ENCODE peak calls at places on chromosomes 6 and 20, in five cellular contexts. One of them, this sample, is unnamed. For H3K4me1, the result is how much of the 10 kb centered on the place peaks cover.

GRCh38 chr20:58896820-58897219 is 44.3 kb downstream of the GNAS start:
- DNase-seq in GM23248: peak
- DNase-seq in A549: no peak
- DNase-seq in mesendoderm: no peak
- DNase-seq in H9: no peak
- DNase-seq in this sample: no peak

GRCh38 chr6:138656278-138656803 is 117.2 kb upstream of the CCDC28A start:
- DNase-seq in H9: no peak
- DNase-seq in A549: no peak
- DNase-seq in GM23248: no peak
- DNase-seq in mesendoderm: no peak
- DNase-seq in this sample: no peak

GRCh38 chr20:36792422-36792821 is 18.9 kb upstream of the DSN1 start:
- DNase-seq in mesendoderm: peak
- DNase-seq in GM23248: peak
- DNase-seq in H9: peak
- DNase-seq in A549: peak
- DNase-seq in this sample: peak

GRCh38 chr20:41249371-41249770 is 68.2 kb downstream of the ZHX3 start:
- DNase-seq in A549: peak
- DNase-seq in GM23248: peak
- DNase-seq in mesendoderm: no peak
- DNase-seq in H9: no peak
- DNase-seq in this sample: no peak

GRCh38 chr20:19936801-19937583 is 80.2 kb upstream of the NAA20 start:
- DNase-seq in GM23248: no peak
- DNase-seq in A549: no peak
- DNase-seq in mesendoderm: no peak
- DNase-seq in H9: no peak
- DNase-seq in this sample: no peak

GRCh38 chr6:25302677-25303128 is 23.5 kb downstream of the CARMIL1 start:
- DNase-seq in H9: no peak
- DNase-seq in GM23248: peak
- DNase-seq in mesendoderm: no peak
- DNase-seq in A549: peak
- DNase-seq in this sample: no peak

GRCh38 chr20:36582821-36583220 is 9.4 kb downstream of the TGIF2 start:
- DNase-seq in A549: no peak
- DNase-seq in mesendoderm: no peak
- DNase-seq in H9: no peak
- DNase-seq in GM23248: no peak
- DNase-seq in this sample: no peak

GRCh38 chr6:87789900-87790290 is 87.9 kb upstream of the AKIRIN2 start:
- DNase-seq in GM23248: no peak
- DNase-seq in H9: no peak
- DNase-seq in A549: no peak
- DNase-seq in mesendoderm: no peak
- DNase-seq in this sample: no peak

GRCh38 chr20:44435630-44436335 is 39.9 kb upstream of the TTPAL start:
- DNase-seq in GM23248: no peak
- DNase-seq in mesendoderm: no peak
- DNase-seq in H9: no peak
- DNase-seq in A549: peak
- DNase-seq in this sample: no peak

GRCh38 chr20:50120935-50121693 is 8.2 kb upstream of the UBE2V1 start:
- DNase-seq in mesendoderm: peak
- DNase-seq in GM23248: peak
- DNase-seq in H9: peak
- DNase-seq in A549: peak
- DNase-seq in this sample: peak

GRCh38 chr20:50691585-50692552 is 527 bp upstream of the RIPOR3 start:
- DNase-seq in mesendoderm: peak
- DNase-seq in GM23248: peak
- DNase-seq in A549: no peak
- DNase-seq in H9: peak
- DNase-seq in this sample: peak

GRCh38 chr6:43509984-43510826 is at the start of gene LRRC73:
- DNase-seq in GM23248: peak
- DNase-seq in H9: peak
- DNase-seq in mesendoderm: peak
- DNase-seq in A549: peak
- DNase-seq in this sample: peak

GRCh38 chr20:40741507-40742106 is 52.6 kb upstream of the MAFB start:
- DNase-seq in mesendoderm: peak
- DNase-seq in H9: peak
- DNase-seq in A549: peak
- DNase-seq in GM23248: peak
- DNase-seq in this sample: peak

GRCh38 chr6:73722318-73723060 is 26.5 kb downstream of the CD109 start:
- DNase-seq in H9: no peak
- DNase-seq in A549: no peak
- DNase-seq in mesendoderm: no peak
- DNase-seq in GM23248: peak
- DNase-seq in this sample: no peak

GRCh38 chr20:22927537-22927936 is 107.6 kb upstream of the SSTR4 start:
- DNase-seq in GM23248: no peak
- DNase-seq in H9: no peak
- DNase-seq in mesendoderm: no peak
- DNase-seq in A549: no peak
- DNase-seq in this sample: no peak

GRCh38 chr6:156359912-156360311 is 417.3 kb upstream of the ARID1B start:
- DNase-seq in A549: no peak
- DNase-seq in GM23248: no peak
- DNase-seq in mesendoderm: peak
- DNase-seq in H9: peak
- DNase-seq in this sample: peak

GRCh38 chr6:2713473-2714358 is 37.0 kb downstream of the MYLK4 start:
- DNase-seq in mesendoderm: peak
- DNase-seq in A549: peak
- DNase-seq in H9: no peak
- DNase-seq in GM23248: no peak
- DNase-seq in this sample: no peak
- H3K4me2 ChIP-seq in mesendoderm: no peak
- H3K4me2 ChIP-seq in A549: peak
- H3K4me2 ChIP-seq in H9: no peak
- H3K4me2 ChIP-seq in GM23248: peak
- H3K4me2 ChIP-seq in this sample: no peak

GRCh38 chr6:65557224-65557623 is 149.8 kb downstream of the EYS start:
- DNase-seq in H9: no peak
- DNase-seq in A549: no peak
- DNase-seq in GM23248: no peak
- DNase-seq in mesendoderm: no peak
- DNase-seq in this sample: no peak

GRCh38 chr6:65558071-65558470 is 149.0 kb downstream of the EYS start:
- DNase-seq in mesendoderm: no peak
- DNase-seq in H9: no peak
- DNase-seq in A549: no peak
- DNase-seq in GM23248: no peak
- DNase-seq in this sample: no peak
- H3K4me1 ChIP-seq in mesendoderm: under half
- H3K4me1 ChIP-seq in H9: under half
- H3K4me1 ChIP-seq in A549: under half
- H3K4me1 ChIP-seq in GM23248: under half
- H3K4me1 ChIP-seq in this sample: under half

DNA sequence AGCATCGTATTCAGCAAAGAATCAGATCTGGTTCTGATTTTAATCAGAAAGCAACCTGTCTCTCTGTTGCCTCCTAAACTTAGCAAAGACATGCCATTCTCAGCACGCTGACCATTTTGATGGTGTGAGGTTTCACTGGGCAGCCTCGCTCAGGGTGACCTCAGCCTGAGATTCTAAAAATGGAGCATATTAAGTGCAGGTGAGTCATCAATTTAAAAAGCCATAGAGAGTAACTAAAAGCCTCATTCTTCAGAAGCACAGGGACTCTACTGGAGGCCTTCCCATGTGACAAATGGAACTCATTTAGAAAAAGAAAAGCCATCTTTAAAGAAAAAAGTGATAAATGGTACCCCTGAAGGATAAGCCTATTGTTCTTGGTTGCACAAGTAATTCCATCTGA is 91.3 kb downstream of the FILIP1 start:
- DNase-seq in GM23248: peak
- DNase-seq in mesendoderm: no peak
- DNase-seq in H9: no peak
- DNase-seq in A549: no peak
- DNase-seq in this sample: no peak
- H3K4me2 ChIP-seq in GM23248: peak
- H3K4me2 ChIP-seq in mesendoderm: no peak
- H3K4me2 ChIP-seq in H9: no peak
- H3K4me2 ChIP-seq in A549: peak
- H3K4me2 ChIP-seq in this sample: no peak

DNA sequence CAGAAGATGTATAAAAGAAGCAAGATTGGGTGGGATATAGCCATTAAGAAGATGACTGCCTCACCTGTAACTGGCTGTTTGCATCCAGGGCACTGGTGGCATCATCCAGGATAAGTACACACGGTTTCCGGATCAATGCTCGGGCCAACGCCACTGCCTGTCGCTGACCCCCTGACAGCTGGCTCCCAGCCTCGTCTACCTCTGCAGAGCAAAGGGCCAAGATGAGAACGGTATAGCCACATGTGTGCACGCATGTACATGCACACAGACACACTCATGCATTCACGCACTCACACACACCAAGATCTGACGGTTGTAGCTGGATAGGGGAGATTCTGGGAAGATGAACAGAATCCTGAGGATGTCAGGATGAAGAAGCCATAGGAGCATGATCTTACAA is 3.2 kb upstream of the PSMB8 start:
- DNase-seq in GM23248: no peak
- DNase-seq in H9: no peak
- DNase-seq in mesendoderm: no peak
- DNase-seq in A549: no peak
- DNase-seq in this sample: no peak
- H3K4me1 ChIP-seq in GM23248: under half
- H3K4me1 ChIP-seq in H9: under half
- H3K4me1 ChIP-seq in mesendoderm: under half
- H3K4me1 ChIP-seq in A549: under half
- H3K4me1 ChIP-seq in this sample: under half

GRCh38 chr6:41371992-41372525 is 36.7 kb downstream of the NCR2 start:
- DNase-seq in A549: no peak
- DNase-seq in H9: peak
- DNase-seq in mesendoderm: peak
- DNase-seq in GM23248: peak
- DNase-seq in this sample: peak
- H3K4me2 ChIP-seq in A549: peak
- H3K4me2 ChIP-seq in H9: peak
- H3K4me2 ChIP-seq in mesendoderm: peak
- H3K4me2 ChIP-seq in GM23248: peak
- H3K4me2 ChIP-seq in this sample: peak

GRCh38 chr20:57686931-57687652 is 22.7 kb downstream of the PMEPA1 start:
- DNase-seq in A549: no peak
- DNase-seq in mesendoderm: no peak
- DNase-seq in GM23248: no peak
- DNase-seq in H9: no peak
- DNase-seq in this sample: no peak
- H3K4me1 ChIP-seq in A549: half or more
- H3K4me1 ChIP-seq in mesendoderm: under half
- H3K4me1 ChIP-seq in GM23248: under half
- H3K4me1 ChIP-seq in H9: under half
- H3K4me1 ChIP-seq in this sample: half or more

GRCh38 chr20:47724910-47725247 is 60.4 kb downstream of the SULF2 start:
- DNase-seq in GM23248: no peak
- DNase-seq in mesendoderm: no peak
- DNase-seq in A549: no peak
- DNase-seq in H9: no peak
- DNase-seq in this sample: no peak
- H3K4me2 ChIP-seq in GM23248: no peak
- H3K4me2 ChIP-seq in mesendoderm: no peak
- H3K4me2 ChIP-seq in A549: no peak
- H3K4me2 ChIP-seq in H9: no peak
- H3K4me2 ChIP-seq in this sample: no peak